ENCODE peak calls at places on chromosomes 2 and 18, in ten cellular contexts. One of them, this sample, is unnamed.

GRCh38 chr18:5556317-5556974 is 12.6 kb upstream of the EPB41L3 start:
- DNase-seq in stromal cell of bone marrow: peak; percentile 50
- DNase-seq in activated CD8-positive, alpha-beta T cell treated with anti-CD3 and anti-CD28 coated beads for 36 hours: no peak
- DNase-seq in AG04450: peak; percentile 15
- DNase-seq in neural crest cell: no peak
- DNase-seq in epithelial cell of esophagus: no peak
- DNase-seq in GM13976: no peak
- DNase-seq in aorta: no peak
- DNase-seq in OCI-LY7: no peak
- DNase-seq in LHCN-M2: no peak
- DNase-seq in this sample: no peak

GRCh38 chr2:178105566-178105965 is 6.7 kb upstream of the RBM45 start:
- DNase-seq in stromal cell of bone marrow: no peak
- DNase-seq in activated CD8-positive, alpha-beta T cell treated with anti-CD3 and anti-CD28 coated beads for 36 hours: no peak
- DNase-seq in AG04450: no peak
- DNase-seq in neural crest cell: no peak
- DNase-seq in epithelial cell of esophagus: no peak
- DNase-seq in GM13976: no peak
- DNase-seq in aorta: no peak
- DNase-seq in OCI-LY7: no peak
- DNase-seq in LHCN-M2: no peak
- DNase-seq in this sample: no peak

GRCh38 chr2:190333395-190333794 is 10.0 kb upstream of the INPP1 start:
- DNase-seq in stromal cell of bone marrow: no peak
- DNase-seq in activated CD8-positive, alpha-beta T cell treated with anti-CD3 and anti-CD28 coated beads for 36 hours: no peak
- DNase-seq in AG04450: no peak
- DNase-seq in neural crest cell: no peak
- DNase-seq in epithelial cell of esophagus: no peak
- DNase-seq in GM13976: no peak
- DNase-seq in aorta: no peak
- DNase-seq in OCI-LY7: no peak
- DNase-seq in LHCN-M2: no peak
- DNase-seq in this sample: no peak

GRCh38 chr2:7671312-7671711 is 754.1 kb downstream of the RNF144A start:
- DNase-seq in stromal cell of bone marrow: no peak
- DNase-seq in activated CD8-positive, alpha-beta T cell treated with anti-CD3 and anti-CD28 coated beads for 36 hours: peak; percentile 30
- DNase-seq in AG04450: no peak
- DNase-seq in neural crest cell: no peak
- DNase-seq in epithelial cell of esophagus: no peak
- DNase-seq in GM13976: no peak
- DNase-seq in aorta: no peak
- DNase-seq in OCI-LY7: no peak
- DNase-seq in LHCN-M2: no peak
- DNase-seq in this sample: peak; percentile 37

GRCh38 chr2:160747771-160748170 is 254.2 kb upstream of the RBMS1 start:
- DNase-seq in stromal cell of bone marrow: peak; percentile 52
- DNase-seq in activated CD8-positive, alpha-beta T cell treated with anti-CD3 and anti-CD28 coated beads for 36 hours: no peak
- DNase-seq in AG04450: peak; percentile 27
- DNase-seq in neural crest cell: no peak
- DNase-seq in epithelial cell of esophagus: peak; percentile 73
- DNase-seq in GM13976: no peak
- DNase-seq in aorta: no peak
- DNase-seq in OCI-LY7: no peak
- DNase-seq in LHCN-M2: peak; percentile 97
- DNase-seq in this sample: no peak

GRCh38 chr2:141317986-141318385 is 812.8 kb downstream of the LRP1B start:
- DNase-seq in stromal cell of bone marrow: no peak
- DNase-seq in activated CD8-positive, alpha-beta T cell treated with anti-CD3 and anti-CD28 coated beads for 36 hours: no peak
- DNase-seq in AG04450: no peak
- DNase-seq in neural crest cell: no peak
- DNase-seq in epithelial cell of esophagus: no peak
- DNase-seq in GM13976: no peak
- DNase-seq in aorta: no peak
- DNase-seq in OCI-LY7: no peak
- DNase-seq in LHCN-M2: peak; percentile 28
- DNase-seq in this sample: no peak

GRCh38 chr2:120257522-120257921 is 4.9 kb downstream of the RALB start:
- DNase-seq in stromal cell of bone marrow: no peak
- DNase-seq in activated CD8-positive, alpha-beta T cell treated with anti-CD3 and anti-CD28 coated beads for 36 hours: no peak
- DNase-seq in AG04450: no peak
- DNase-seq in neural crest cell: no peak
- DNase-seq in epithelial cell of esophagus: no peak
- DNase-seq in GM13976: no peak
- DNase-seq in aorta: no peak
- DNase-seq in OCI-LY7: no peak
- DNase-seq in LHCN-M2: no peak
- DNase-seq in this sample: no peak

GRCh38 chr18:25669741-25670140 is 317.8 kb upstream of the ZNF521 start:
- DNase-seq in stromal cell of bone marrow: peak; percentile 9
- DNase-seq in activated CD8-positive, alpha-beta T cell treated with anti-CD3 and anti-CD28 coated beads for 36 hours: no peak
- DNase-seq in AG04450: no peak
- DNase-seq in neural crest cell: no peak
- DNase-seq in epithelial cell of esophagus: no peak
- DNase-seq in GM13976: no peak
- DNase-seq in aorta: no peak
- DNase-seq in OCI-LY7: no peak
- DNase-seq in LHCN-M2: peak; percentile 52
- DNase-seq in this sample: no peak

GRCh38 chr2:101478561-101479001 is 3.7 kb upstream of the RFX8 start:
- DNase-seq in stromal cell of bone marrow: no peak
- DNase-seq in activated CD8-positive, alpha-beta T cell treated with anti-CD3 and anti-CD28 coated beads for 36 hours: no peak
- DNase-seq in AG04450: no peak
- DNase-seq in neural crest cell: no peak
- DNase-seq in epithelial cell of esophagus: no peak
- DNase-seq in GM13976: no peak
- DNase-seq in aorta: no peak
- DNase-seq in OCI-LY7: no peak
- DNase-seq in LHCN-M2: no peak
- DNase-seq in this sample: no peak

This sample was measured in cerebellar cortex.